ENCODE peak calls at places on chromosomes 11 and 22, in eight cellular contexts. N is CD8-positive, alpha-beta T cell; S is CD4-positive, CD25-positive, alpha-beta regulatory T cell; A is pancreas; E is sciatic nerve; O is naive thymus-derived CD4-positive, alpha-beta T cell; V is heart right ventricle; M is left cardiac atrium. Z is an unnamed sample.

GRCh38 chr22:27531782-27532530 is 269.6 kb downstream of the MN1 start:
- ATAC-seq in N (no peak), S (no peak), A (peak), E (no peak), O (no peak), V (peak), M (peak), Z (no peak)

GRCh38 chr11:69442807-69443137 is 38.7 kb upstream of the LINC01488 start:
- ATAC-seq in N (no peak), S (no peak), A (peak), E (peak), O (no peak), V (peak), M (peak), Z (no peak)

GRCh38 chr11:66112640-66113098 is 42.6 kb downstream of the PACS1 start:
- ATAC-seq in N (no peak), S (no peak), A (peak), E (peak), O (peak), V (peak), M (peak), Z (peak)

GRCh38 chr11:46307785-46308341 is 30.4 kb downstream of the CREB3L1 start:
- ATAC-seq in N (no peak), S (no peak), A (no peak), E (no peak), O (no peak), V (no peak), M (no peak), Z (no peak)

GRCh38 chr11:59807047-59807446 is 3.5 kb downstream of the MRPL16 start:
- ATAC-seq in N (no peak), S (no peak), A (no peak), E (no peak), O (no peak), V (no peak), M (no peak), Z (no peak)

GRCh38 chr22:33325232-33326004 is 267.2 kb upstream of the SYN3 start:
- ATAC-seq in N (no peak), S (no peak), A (no peak), E (no peak), O (no peak), V (peak), M (peak), Z (no peak)

GRCh38 chr22:20179455-20180244 is 28.8 kb upstream of the CCDC188 start:
- ATAC-seq in N (no peak), S (no peak), A (no peak), E (no peak), O (no peak), V (no peak), M (no peak), Z (no peak)

GRCh38 chr11:78907636-78908035 is 333.0 kb upstream of the NARS2 start:
- ATAC-seq in N (no peak), S (no peak), A (peak), E (no peak), O (no peak), V (no peak), M (no peak), Z (no peak)

GRCh38 chr22:27420817-27421361 is 380.7 kb downstream of the MN1 start:
- ATAC-seq in N (no peak), S (no peak), A (peak), E (peak), O (no peak), V (peak), M (peak), Z (no peak)

GRCh38 chr11:12196335-12196734 is 85.9 kb downstream of the MICAL2 start:
- ATAC-seq in N (no peak), S (peak), A (no peak), E (no peak), O (no peak), V (no peak), M (no peak), Z (peak)

Z was measured in activated T-helper 17 cell treated with anti-CD3 and anti-CD28 coated beads, Interleukin-2, amount 50 U/mL, for 72 hours.